ENCODE peak calls at places on chromosome 13, in four cellular contexts. W is H1, O is HepG2, K is GM12878. R is an unnamed sample.

GRCh38 chr13:61183670-61184069 is 232.0 kb downstream of the PCDH20 start:
- DNase-seq in W (no peak), O (no peak), K (no peak), R (no peak)

GRCh38 chr13:26722321-26722720 is 38.3 kb downstream of the GPR12 start:
- DNase-seq in W (no peak), O (no peak), K (no peak), R (no peak)

GRCh38 chr13:24148414-24149305 is 11.9 kb upstream of the SPATA13 start:
- DNase-seq in W (peak), O (peak), K (no peak), R (peak)

GRCh38 chr13:100645382-100645781 is 29.2 kb downstream of the TMTC4 start:
- DNase-seq in W (no peak), O (no peak), K (no peak), R (no peak)

GRCh38 chr13:30441304-30441703 is 19.0 kb downstream of the UBE2L5 start:
- DNase-seq in W (no peak), O (no peak), K (no peak), R (no peak)

GRCh38 chr13:73765651-73766384 is 368.4 kb downstream of the KLF12 start:
- DNase-seq in W (no peak), O (peak), K (no peak), R (peak)

GRCh38 chr13:40120288-40120687 is 464.8 kb downstream of the COG6 start:
- DNase-seq in W (no peak), O (no peak), K (no peak), R (no peak)

GRCh38 chr13:102654786-102655185 is 40.1 kb downstream of the METTL21C start:
- DNase-seq in W (no peak), O (no peak), K (no peak), R (no peak)

GRCh38 chr13:101579291-101579802 is 126.9 kb downstream of the ITGBL1 start:
- DNase-seq in W (no peak), O (peak), K (no peak), R (no peak)

GRCh38 chr13:70755411-70755810 is 647.2 kb upstream of the KLHL1 start:
- DNase-seq in W (no peak), O (no peak), K (no peak), R (no peak)
- TF ChIP-seq YY1 in W (no peak), O (no peak), K (no peak), R (no peak)

DNA sequence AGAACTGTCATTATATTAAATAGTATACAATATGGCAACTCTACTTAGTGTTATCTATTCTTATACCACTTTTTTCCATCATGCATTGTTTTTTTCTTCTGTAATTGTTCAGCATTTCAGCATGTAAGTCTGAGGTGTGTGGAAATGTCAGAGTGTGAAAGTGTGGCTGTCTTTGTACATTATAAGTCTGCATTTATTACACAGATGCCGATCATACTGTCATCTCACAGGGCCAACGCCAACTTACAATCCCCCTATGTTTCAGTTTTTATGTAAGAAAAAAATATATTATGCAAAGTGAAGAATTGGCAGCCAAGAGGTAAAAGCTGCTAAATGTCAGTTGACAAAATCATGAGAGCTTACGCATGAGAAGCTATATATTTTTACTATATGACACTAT is 42.9 kb upstream of the PCDH17 start:
- DNase-seq in W (no peak), O (no peak), K (no peak), R (no peak)
- TF ChIP-seq SUZ12 in W (no peak), O (no peak), K (no peak), R (no peak)

GRCh38 chr13:71772376-71772775 is 94.6 kb downstream of the DACH1 start:
- DNase-seq in W (no peak), O (no peak), K (no peak), R (no peak)

GRCh38 chr13:71774863-71775262 is 92.1 kb downstream of the DACH1 start:
- DNase-seq in W (no peak), O (no peak), K (no peak), R (no peak)

GRCh38 chr13:71780546-71780945 is 86.5 kb downstream of the DACH1 start:
- DNase-seq in W (no peak), O (no peak), K (no peak), R (no peak)

GRCh38 chr13:71773534-71773933 is 93.5 kb downstream of the DACH1 start:
- DNase-seq in W (no peak), O (no peak), K (no peak), R (no peak)

GRCh38 chr13:71775946-71776345 is 91.1 kb downstream of the DACH1 start:
- DNase-seq in W (no peak), O (no peak), K (no peak), R (no peak)
- TF ChIP-seq YY1 in W (no peak), O (no peak), K (no peak), R (no peak)

GRCh38 chr13:113369189-113369588 is 5.3 kb upstream of the GRTP1 start:
- DNase-seq in W (no peak), O (no peak), K (no peak), R (no peak)
- TF ChIP-seq SUZ12 in W (no peak), O (no peak), K (no peak), R (no peak)

R was measured in NT2/D1.